ENCODE peak calls at places on chromosome 14, in six cellular contexts. M is spleen, P is HCT116, Z is transverse colon, E is K562, N is breast epithelium. H is an unnamed sample.

GRCh38 chr14:68630611-68631013 is 162.3 kb downstream of the ZFP36L1 start:
- DNase-seq in Z (no peak), M (no peak), P (no peak), E (no peak), N (no peak), H (peak; percentile 52)

GRCh38 chr14:51119411-51120051 is 24.6 kb upstream of the TRIM9 start:
- DNase-seq in P (no peak), M (no peak), Z (no peak), E (no peak), N (no peak), H (no peak)

GRCh38 chr14:52000019-52000582 is 10.8 kb downstream of the RTRAF start:
- DNase-seq in M (no peak), Z (no peak), P (no peak), E (no peak), N (no peak), H (no peak)

GRCh38 chr14:67650694-67651093 is 23.7 kb downstream of the VTI1B start:
- DNase-seq in Z (no peak), P (no peak), M (no peak), N (no peak), E (no peak), H (no peak)

GRCh38 chr14:46250113-46250703 is 401.4 kb downstream of the RPL10L start:
- DNase-seq in N (no peak), Z (no peak), E (no peak), P (peak; percentile 19), M (no peak), H (no peak)

GRCh38 chr14:77738559-77739250 is 22.3 kb downstream of the SNW1 start:
- DNase-seq in P (no peak), E (no peak), M (no peak), N (no peak), Z (no peak), H (no peak)

GRCh38 chr14:88322505-88323085 is 474 bp downstream of the KCNK10 start:
- DNase-seq in N (no peak), Z (no peak), P (no peak), E (no peak), M (no peak), H (no peak)

GRCh38 chr14:72254202-72254939 is 322.1 kb downstream of the RGS6 start:
- DNase-seq in Z (no peak), N (no peak), P (no peak), M (no peak), E (no peak), H (no peak)

GRCh38 chr14:94543450-94544123 is 17.7 kb upstream of the SERPINA4 start:
- DNase-seq in P (no peak), N (no peak), E (no peak), M (no peak), Z (no peak), H (no peak)

GRCh38 chr14:43503508-43503907 is 1003.6 kb downstream of the FSCB start:
- DNase-seq in Z (no peak), E (no peak), N (no peak), M (no peak), P (no peak), H (no peak)

GRCh38 chr14:58362798-58363412 is 32.8 kb upstream of the TOMM20L start:
- DNase-seq in N (no peak), P (peak; percentile 21), E (no peak), M (no peak), Z (no peak), H (no peak)

GRCh38 chr14:23951590-23952143 is 1.9 kb upstream of the DHRS4 start:
- DNase-seq in M (no peak), N (no peak), P (no peak), E (no peak), Z (no peak), H (no peak)

GRCh38 chr14:85414142-85414541 is 115.8 kb upstream of the FLRT2 start:
- DNase-seq in Z (no peak), N (no peak), M (no peak), E (no peak), P (no peak), H (no peak)

GRCh38 chr14:102949062-102949800 is 26.8 kb downstream of the AMN start:
- DNase-seq in N (no peak), E (no peak), P (no peak), Z (peak; percentile 48), M (peak; percentile 87), H (no peak)

GRCh38 chr14:51121096-51121495 is 26.2 kb upstream of the TRIM9 start:
- DNase-seq in Z (no peak), P (no peak), E (no peak), N (no peak), M (no peak), H (no peak)

GRCh38 chr14:22601456-22601855 is 3.4 kb downstream of the ABHD4 start:
- DNase-seq in Z (no peak), E (no peak), M (no peak), P (no peak), N (no peak), H (no peak)

GRCh38 chr14:20772650-20773049 is 4.4 kb downstream of the EDDM3B start:
- DNase-seq in Z (no peak), E (no peak), P (no peak), M (no peak), N (no peak), H (no peak)

GRCh38 chr14:20775043-20775442 is 6.0 kb upstream of the RNASE6 start:
- DNase-seq in M (no peak), E (no peak), P (no peak), Z (no peak), N (no peak), H (no peak)

GRCh38 chr14:20768593-20768892 is 339 bp downstream of the EDDM3B start:
- DNase-seq in Z (no peak), P (no peak), E (no peak), M (no peak), N (no peak), H (no peak)

DNA sequence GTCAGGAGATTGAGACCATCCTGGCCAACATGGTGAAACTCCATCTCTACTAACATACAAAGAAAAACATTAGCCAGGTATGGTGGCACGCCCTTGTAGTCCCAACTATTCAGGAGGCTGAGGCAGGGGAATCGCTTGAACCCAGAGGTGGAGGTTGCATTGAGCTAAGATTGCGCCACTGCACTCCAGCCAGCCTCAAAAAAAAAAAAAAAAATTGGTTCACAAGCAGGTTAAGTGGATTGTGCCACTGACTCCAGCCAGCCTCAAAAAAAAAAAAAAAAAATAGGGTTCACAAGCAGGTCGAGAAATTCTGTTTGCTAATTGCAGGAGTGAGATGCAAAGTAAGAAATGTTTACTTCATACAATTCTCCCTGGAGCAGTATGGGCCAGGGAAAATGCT is 6.1 kb downstream of the EDDM3B start:
- DNase-seq in N (no peak), P (no peak), Z (no peak), M (no peak), E (no peak), H (no peak)
- H3K4me3 ChIP-seq in N (no peak overlapping the region), P (no peak overlapping the region), Z (no peak overlapping the region), M (no peak overlapping the region), E (no peak overlapping the region), H (no peak overlapping the region)

DNA sequence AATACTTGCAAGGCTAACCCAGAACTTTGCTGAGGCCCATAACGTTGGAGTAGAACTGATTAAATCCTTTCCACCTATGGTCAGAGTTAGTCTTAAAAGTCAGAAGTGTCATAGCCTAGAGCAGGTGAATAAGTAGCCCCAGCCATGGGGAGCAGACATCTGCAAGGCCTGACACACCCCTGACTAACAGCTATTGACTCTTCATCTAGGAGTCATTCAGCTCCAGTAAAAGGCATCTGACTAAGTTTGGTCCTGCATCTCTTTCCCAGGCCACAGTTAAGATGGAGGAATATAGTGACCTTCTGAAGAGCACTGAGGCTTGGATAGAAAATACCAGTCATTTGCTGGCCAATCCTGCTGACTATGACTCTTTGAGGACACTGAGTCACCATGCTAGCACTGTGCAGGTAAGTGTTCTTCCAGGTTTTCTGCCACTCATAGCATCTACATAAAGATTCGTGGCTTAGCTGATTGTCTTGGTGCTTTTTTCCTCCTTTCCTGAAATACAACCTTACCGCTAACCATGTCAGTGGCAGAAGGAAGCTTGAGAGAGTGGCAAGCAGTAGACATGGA is 212.9 kb downstream of the ESR2 start:
- DNase-seq in Z (no peak), M (no peak), N (no peak), P (no peak), E (no peak), H (no peak)
- TF ChIP-seq POLR2AphosphoS5 in Z (no peak), M (no peak), N (no peak), P (no peak), E (no peak), H (no peak)

DNA sequence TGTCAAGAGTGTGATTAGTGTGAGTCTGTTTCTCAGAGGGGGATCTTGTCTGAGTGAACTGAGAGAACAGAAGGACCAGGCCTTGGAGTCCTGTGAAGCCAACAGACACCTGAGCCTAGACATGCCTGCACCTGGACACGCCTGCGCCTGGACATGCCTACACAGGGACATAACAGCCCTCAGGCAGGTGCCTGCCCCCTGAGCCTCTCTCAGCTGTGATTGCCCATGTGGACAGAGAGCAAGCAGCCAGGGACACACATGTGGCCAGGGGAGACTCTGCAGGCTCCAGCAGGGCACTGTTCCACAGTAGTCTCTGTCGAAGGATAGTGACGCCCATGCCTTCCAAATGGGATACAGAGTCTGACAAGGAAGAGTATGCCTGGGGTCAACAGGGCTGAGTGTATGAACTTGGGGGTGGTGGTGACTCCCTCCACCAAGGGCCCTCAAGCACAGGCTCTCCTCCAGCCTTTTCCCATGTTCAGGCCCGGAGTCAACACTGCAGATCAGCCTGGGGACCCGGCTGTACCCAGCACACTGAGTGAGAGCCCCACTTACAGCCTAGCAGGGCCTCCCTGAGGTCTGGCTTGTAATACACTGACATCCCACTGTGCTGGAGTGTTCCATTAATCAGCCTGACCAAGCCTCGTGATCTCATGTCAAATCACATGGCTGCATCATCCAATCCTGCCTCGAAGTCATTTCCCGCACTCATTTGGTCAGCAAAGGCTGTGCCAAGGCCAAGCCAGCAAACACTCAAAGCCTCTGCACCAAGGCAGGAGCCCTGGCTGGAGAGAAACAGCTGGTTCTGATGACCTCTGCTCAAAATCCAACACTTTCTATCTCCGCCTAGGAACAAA is 173.0 kb downstream of the CALM1 start:
- DNase-seq in E (no peak), P (no peak), Z (no peak), M (peak; percentile 73), N (no peak), H (no peak)
- TF ChIP-seq CTCF in E (no peak), P (no peak), Z (no peak), M (no peak), N (no peak), H (no peak)

GRCh38 chr14:53963491-53964227 is 7.0 kb upstream of the BMP4 start:
- DNase-seq in Z (peak; percentile 31), P (no peak), E (no peak), M (no peak), N (peak; percentile 73), H (no peak)

GRCh38 chr14:53962954-53963490 is 6.4 kb upstream of the BMP4 start:
- DNase-seq in P (no peak), E (no peak), N (no peak), M (no peak), Z (no peak), H (no peak)

GRCh38 chr14:53967606-53968005 is 11.0 kb upstream of the BMP4 start:
- DNase-seq in E (no peak), M (no peak), N (no peak), P (no peak), Z (no peak), H (no peak)

GRCh38 chr14:53968756-53969155 is 12.1 kb upstream of the BMP4 start:
- DNase-seq in Z (no peak), E (no peak), P (no peak), M (no peak), N (no peak), H (no peak)

DNA sequence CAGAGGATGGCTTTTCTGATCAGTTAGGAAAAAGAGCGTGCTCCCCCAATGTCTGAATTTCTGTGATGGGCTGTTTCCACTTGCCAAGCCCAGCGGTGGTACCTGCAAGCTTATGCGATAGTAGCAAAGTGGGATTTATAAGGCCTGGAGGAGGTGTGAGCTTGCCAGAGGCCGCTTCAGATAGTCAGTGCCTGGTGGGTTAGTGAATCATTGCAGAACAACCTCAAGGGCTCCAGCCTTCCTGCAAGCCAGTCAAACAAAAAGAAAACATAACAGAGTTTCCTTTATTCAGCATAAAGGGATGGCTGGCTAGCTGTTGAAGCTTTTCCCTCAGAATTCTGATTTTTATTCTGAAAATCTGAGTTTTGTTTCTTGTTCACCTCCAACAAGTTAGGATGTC is 7.6 kb upstream of the BMP4 start:
- DNase-seq in P (no peak), N (no peak), Z (no peak), E (no peak), M (no peak), H (no peak)
- H3K4me3 ChIP-seq in P (peak overlapping the region; percentile 32), N (no peak overlapping the region), Z (no peak overlapping the region), E (no peak overlapping the region), M (no peak overlapping the region), H (no peak overlapping the region)